ENCODE peak calls at places on chromosomes 1 and 21, in nine cellular contexts. H is BJ, V is ovary, W is prostate gland, F is AG04449, S is lower leg skin, G is K562, Q is lower lobe of right lung, D is lung. N is an unnamed sample.
A peak's percentile ranks its signal among the peaks of the same experiment; 100 is the strongest.

GRCh38 chr1:9731051-9731537 is 79.6 kb downstream of the PIK3CD start:
- DNase-seq in H (no peak), V (no peak), W (no peak), F (no peak), S (no peak), G (no peak), Q (no peak), D (no peak), N (no peak)

GRCh38 chr1:205301842-205302588 is 19.5 kb downstream of the NUAK2 start:
- DNase-seq in H (no peak), V (no peak), W (no peak), F (no peak), S (no peak), G (no peak), Q (no peak), D (no peak), N (no peak)

GRCh38 chr1:159927887-159928431 is 2.7 kb upstream of the TAGLN2 start:
- DNase-seq in H (no peak), V (no peak), W (no peak), F (no peak), S (no peak), G (no peak), Q (no peak), D (no peak), N (no peak)

GRCh38 chr1:53370369-53370961 is 42.6 kb upstream of the LRP8 start:
- DNase-seq in H (no peak), V (no peak), W (no peak), F (no peak), S (no peak), G (no peak), Q (no peak), D (no peak), N (no peak)

GRCh38 chr1:184810735-184811316 is 56.2 kb upstream of the EDEM3 start:
- DNase-seq in H (no peak), V (no peak), W (no peak), F (no peak), S (no peak), G (no peak), Q (no peak), D (no peak), N (no peak)

GRCh38 chr1:11749203-11749689 is 12.7 kb upstream of the C1orf167 start:
- DNase-seq in H (no peak), V (no peak), W (peak; percentile 21), F (no peak), S (no peak), G (peak; percentile 92), Q (peak; percentile 72), D (no peak), N (no peak)

GRCh38 chr1:111448482-111448917 is 556 bp downstream of the WDR77 start:
- DNase-seq in H (no peak), V (no peak), W (no peak), F (no peak), S (no peak), G (peak; percentile 56), Q (no peak), D (peak; percentile 29), N (no peak)

GRCh38 chr1:200602632-200603031 is 17.9 kb downstream of the KIF14 start:
- DNase-seq in H (no peak), V (no peak), W (no peak), F (no peak), S (no peak), G (no peak), Q (no peak), D (no peak), N (no peak)

GRCh38 chr1:32818804-32819541 is 1.5 kb downstream of the S100PBP start:
- DNase-seq in H (no peak), V (no peak), W (no peak), F (no peak), S (no peak), G (no peak), Q (no peak), D (no peak), N (no peak)

GRCh38 chr1:14955986-14956385 is 197.6 kb upstream of the TMEM51 start:
- DNase-seq in H (no peak), V (no peak), W (peak; percentile 63), F (no peak), S (no peak), G (no peak), Q (no peak), D (no peak), N (no peak)

GRCh38 chr1:117621316-117621715 is 15.5 kb downstream of the TENT5C start:
- DNase-seq in H (no peak), V (no peak), W (no peak), F (no peak), S (no peak), G (no peak), Q (no peak), D (no peak), N (no peak)

GRCh38 chr1:226708342-226708780 is 30.7 kb downstream of the ITPKB start:
- DNase-seq in H (peak; percentile 56), V (peak; percentile 31), W (no peak), F (peak; percentile 61), S (peak; percentile 71), G (no peak), Q (no peak), D (no peak), N (peak; percentile 90)

GRCh38 chr1:2334883-2335534 is 56.3 kb downstream of the MORN1 start:
- DNase-seq in H (no peak), V (no peak), W (no peak), F (no peak), S (no peak), G (no peak), Q (no peak), D (no peak), N (no peak)

DNA sequence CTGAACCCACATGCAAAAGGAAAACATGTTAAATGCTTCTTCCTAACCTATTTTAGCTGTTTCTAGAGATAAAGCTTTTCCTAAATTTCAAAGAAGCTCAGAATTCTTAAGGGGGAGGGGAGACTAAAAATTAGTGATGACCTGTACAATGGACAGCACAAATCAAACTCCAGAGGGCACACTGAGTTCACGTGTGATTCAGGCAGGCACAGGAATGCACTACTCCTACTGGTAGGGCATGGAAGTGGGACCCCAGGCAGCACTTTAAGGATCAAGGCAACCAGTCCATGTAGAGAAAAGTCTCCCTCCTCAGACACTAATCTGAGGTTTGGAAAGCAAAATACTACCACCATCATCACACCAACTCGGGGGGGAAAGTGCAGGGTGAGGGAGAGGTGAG is 31.3 kb upstream of the CLCA4 start:
- DNase-seq in H (no peak), V (no peak), W (no peak), F (no peak), S (no peak), G (peak; percentile 25), Q (no peak), D (no peak), N (no peak)
- TF ChIP-seq CTCF in H (peak; percentile 17), V (no peak), W (peak; percentile 33), F (no peak), S (no peak), G (peak; percentile 97), Q (peak; percentile 44), D (peak; percentile 8), N (peak; percentile 49)

GRCh38 chr21:34519694-34520093 is 7.7 kb upstream of the KCNE1 start:
- DNase-seq in H (no peak), V (no peak), W (no peak), F (no peak), S (no peak), G (no peak), Q (no peak), D (no peak), N (no peak)
- H3K4me3 ChIP-seq in H (no peak overlapping the region), V (no peak overlapping the region), W (no peak overlapping the region), F (no peak overlapping the region), S (no peak overlapping the region), G (no peak overlapping the region), Q (no peak overlapping the region), D (no peak overlapping the region), N (no peak overlapping the region)

GRCh38 chr1:197902454-197903195 is at the start of gene C1orf53:
- DNase-seq in H (peak; percentile 44), V (peak; percentile 83), W (peak; percentile 79), F (no peak), S (peak; percentile 67), G (peak; percentile 98), Q (peak; percentile 92), D (peak; percentile 84), N (peak; percentile 19)
- TF ChIP-seq CTCF in H (no peak), V (peak; percentile 28), W (peak; percentile 38), F (no peak), S (no peak), G (no peak), Q (peak; percentile 10), D (no peak), N (no peak)

GRCh38 chr1:148389027-148389339 is 94.1 kb downstream of the PPIAL4G start:
- DNase-seq in H (no peak), V (no peak), W (no peak), F (no peak), S (no peak), G (no peak), Q (no peak), D (no peak), N (no peak)
- H3K4me3 ChIP-seq in H (peak overlapping the region; percentile 52), V (peak overlapping the region; percentile 50), W (peak overlapping the region; percentile 43), F (peak overlapping the region; percentile 58), S (peak overlapping the region; percentile 32), G (peak overlapping the region; percentile 42), Q (peak overlapping the region; percentile 61), D (no peak overlapping the region), N (peak overlapping the region; percentile 43)

N was measured in HFF-Myc.